ENCODE peak calls at places on chromosomes 12 and 14, in five cellular contexts. V is IMR-90, W is trophoblast cell, O is mesenchymal stem cell, T is H9. S is an unnamed sample. For H3K4me1, the result is how much of the 10 kb centered on the place peaks cover.

GRCh38 chr12:13536219-13536910 is 339.8 kb downstream of the EMP1 start:
- DNase-seq in V (no peak), W (no peak), O (no peak), T (no peak), S (no peak)

GRCh38 chr14:32727827-32728226 is 210.9 kb upstream of the NPAS3 start:
- DNase-seq in V (no peak), W (no peak), O (no peak), T (no peak), S (no peak)

GRCh38 chr12:52912711-52913423 is 8.0 kb upstream of the KRT8 start:
- DNase-seq in V (no peak), W (no peak), O (no peak), T (no peak), S (no peak)

GRCh38 chr14:74244115-74244514 is 4.9 kb downstream of the VSX2 start:
- DNase-seq in V (no peak), W (no peak), O (no peak), T (peak), S (no peak)

GRCh38 chr12:48795550-48796455 is 6.9 kb upstream of the ADCY6 start:
- DNase-seq in V (peak), W (peak), O (peak), T (peak), S (peak)

GRCh38 chr12:67457136-67457535 is 188.0 kb downstream of the CAND1 start:
- DNase-seq in V (no peak), W (no peak), O (no peak), T (no peak), S (no peak)

GRCh38 chr14:38211258-38211735 is 3.6 kb downstream of the SSTR1 start:
- DNase-seq in V (no peak), W (no peak), O (peak), T (no peak), S (peak)

GRCh38 chr14:64081174-64081746 is 212.9 kb downstream of the ESR2 start:
- DNase-seq in V (no peak), W (no peak), O (no peak), T (no peak), S (no peak)

GRCh38 chr12:28024231-28024995 is 51.9 kb upstream of the PTHLH start:
- DNase-seq in V (peak), W (peak), O (peak), T (no peak), S (no peak)

GRCh38 chr14:22597771-22598098 is 365 bp upstream of the ABHD4 start:
- DNase-seq in V (no peak), W (peak), O (no peak), T (no peak), S (no peak)

GRCh38 chr12:116971222-116971621 is 60.5 kb downstream of the FBXW8 start:
- DNase-seq in V (no peak), W (no peak), O (no peak), T (no peak), S (no peak)

GRCh38 chr12:122062832-122063690 is 15.5 kb upstream of the MLXIP start:
- DNase-seq in V (peak), W (peak), O (peak), T (peak), S (no peak)

GRCh38 chr12:108594323-108594903 is 3.5 kb downstream of the TMEM119 start:
- DNase-seq in V (no peak), W (no peak), O (no peak), T (no peak), S (no peak)

GRCh38 chr12:22709292-22709691 is 84.3 kb downstream of the ETNK1 start:
- DNase-seq in V (no peak), W (peak), O (peak), T (no peak), S (peak)

GRCh38 chr12:27193106-27193505 is 51.0 kb upstream of the STK38L start:
- DNase-seq in V (peak), W (no peak), O (peak), T (no peak), S (no peak)

GRCh38 chr12:132153501-132154340 is 9.5 kb downstream of the NOC4L start:
- DNase-seq in V (peak), W (peak), O (peak), T (peak), S (peak)

GRCh38 chr12:64621257-64621942 is 11.1 kb downstream of the RASSF3 start:
- DNase-seq in V (peak), W (peak), O (peak), T (no peak), S (no peak)

GRCh38 chr14:38867561-38868150 is 235.4 kb downstream of the SEC23A start:
- DNase-seq in V (peak), W (peak), O (peak), T (peak), S (peak)

GRCh38 chr14:69685217-69685616 is 73.8 kb downstream of the SUSD6 start:
- DNase-seq in V (peak), W (peak), O (peak), T (no peak), S (no peak)
- H3K4me1 ChIP-seq in V (under half), W (under half), O (under half), T (under half), S (under half)

GRCh38 chr12:32107376-32108267 is 975 bp downstream of the BICD1 start:
- DNase-seq in V (peak), W (peak), O (peak), T (no peak), S (peak)
- H3K14ac ChIP-seq in V (peak), W (peak), O (peak), T (peak), S (no peak)

GRCh38 chr12:127150479-127150878 is 1116.5 kb upstream of the TMEM132C start:
- DNase-seq in V (no peak), W (no peak), O (no peak), T (no peak), S (no peak)
- H2AFZ ChIP-seq in V (no peak), W (no peak), O (no peak), T (no peak), S (no peak)

GRCh38 chr12:107493135-107493494 is 192.5 kb upstream of the PWP1 start:
- DNase-seq in V (no peak), W (no peak), O (no peak), T (no peak), S (no peak)

GRCh38 chr12:107491856-107492255 is 193.7 kb upstream of the PWP1 start:
- DNase-seq in V (peak), W (no peak), O (no peak), T (no peak), S (no peak)

GRCh38 chr12:107493646-107494045 is 192.0 kb upstream of the PWP1 start:
- DNase-seq in V (no peak), W (no peak), O (no peak), T (no peak), S (no peak)

GRCh38 chr12:107494331-107494730 is 191.3 kb upstream of the PWP1 start:
- DNase-seq in V (no peak), W (no peak), O (no peak), T (no peak), S (no peak)

DNA sequence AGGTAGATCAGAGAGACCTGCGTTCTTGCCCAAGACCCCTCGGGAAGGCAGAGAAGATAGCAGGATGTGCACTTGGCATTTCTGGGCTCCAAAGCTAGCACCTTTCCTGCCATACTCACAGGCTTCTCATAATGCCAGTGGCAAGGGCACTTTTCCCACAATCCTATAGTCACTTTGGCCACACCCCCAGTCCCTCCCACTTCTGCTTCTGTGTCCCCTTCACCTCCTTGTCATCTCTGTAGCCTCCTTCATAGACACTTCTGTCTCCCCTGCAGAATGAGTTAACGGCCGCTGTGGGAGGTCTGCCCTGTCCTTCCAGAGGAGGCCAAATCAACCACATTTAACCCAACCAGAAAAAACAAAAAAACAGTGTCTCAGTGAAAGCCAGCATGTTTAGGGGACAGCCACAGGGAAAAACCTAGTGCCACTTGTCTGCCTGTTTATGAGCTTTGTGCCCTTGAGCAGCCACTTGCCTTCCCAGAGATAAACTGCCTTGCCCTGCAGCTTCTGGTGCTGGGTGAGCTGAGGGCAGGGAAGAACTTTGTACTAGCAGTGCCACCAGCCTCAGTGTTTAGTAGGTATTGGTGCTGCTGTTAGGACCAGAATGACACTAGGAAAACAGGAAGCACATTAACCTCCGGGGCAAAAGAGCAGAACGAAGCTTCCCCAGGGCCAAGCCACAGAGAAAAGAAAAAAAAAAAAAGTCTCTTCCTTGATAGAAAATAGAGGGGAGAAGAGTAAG is 193.0 kb upstream of the PWP1 start:
- DNase-seq in V (no peak), W (no peak), O (no peak), T (no peak), S (no peak)
- H3K4me1 ChIP-seq in V (under half), W (under half), O (under half), T (under half), S (under half)

GRCh38 chr14:104591031-104591430 is 11.5 kb downstream of the C14orf180 start:
- DNase-seq in V (no peak), W (no peak), O (no peak), T (no peak), S (no peak)

GRCh38 chr14:104592292-104592672 is 12.3 kb downstream of the TMEM179 start:
- DNase-seq in V (no peak), W (no peak), O (no peak), T (no peak), S (no peak)

GRCh38 chr14:104592785-104593184 is 11.8 kb downstream of the TMEM179 start:
- DNase-seq in V (no peak), W (no peak), O (no peak), T (no peak), S (no peak)

GRCh38 chr14:104590240-104590965 is 10.8 kb downstream of the C14orf180 start:
- DNase-seq in V (no peak), W (no peak), O (no peak), T (no peak), S (no peak)

GRCh38 chr14:104591506-104592291 is 12.1 kb downstream of the C14orf180 start:
- DNase-seq in V (no peak), W (no peak), O (no peak), T (no peak), S (no peak)
- H3K14ac ChIP-seq in V (no peak), W (no peak), O (no peak), T (no peak), S (peak)

DNA sequence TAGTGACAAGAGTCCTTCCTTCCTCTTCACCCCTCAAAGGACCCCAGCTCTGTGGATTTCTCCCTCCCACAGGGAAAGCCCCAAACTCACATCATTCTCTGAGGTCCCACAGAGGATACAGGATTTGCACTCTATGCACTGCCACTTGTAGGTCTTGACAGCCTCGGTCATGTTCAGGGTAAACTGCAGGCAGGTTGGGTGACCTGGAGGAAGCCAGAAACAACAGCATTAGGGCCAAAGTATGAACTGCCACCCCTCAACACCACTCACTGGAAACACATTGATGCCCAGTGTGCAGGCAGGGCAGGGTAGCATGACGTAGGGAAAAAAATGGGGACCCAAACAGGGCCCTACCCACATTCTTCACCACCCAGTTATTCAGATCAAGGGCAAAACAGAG is 264.4 kb downstream of the DPF3 start:
- DNase-seq in V (no peak), W (no peak), O (no peak), T (peak), S (no peak)
- H2AFZ ChIP-seq in V (no peak), W (no peak), O (no peak), T (no peak), S (no peak)

DNA sequence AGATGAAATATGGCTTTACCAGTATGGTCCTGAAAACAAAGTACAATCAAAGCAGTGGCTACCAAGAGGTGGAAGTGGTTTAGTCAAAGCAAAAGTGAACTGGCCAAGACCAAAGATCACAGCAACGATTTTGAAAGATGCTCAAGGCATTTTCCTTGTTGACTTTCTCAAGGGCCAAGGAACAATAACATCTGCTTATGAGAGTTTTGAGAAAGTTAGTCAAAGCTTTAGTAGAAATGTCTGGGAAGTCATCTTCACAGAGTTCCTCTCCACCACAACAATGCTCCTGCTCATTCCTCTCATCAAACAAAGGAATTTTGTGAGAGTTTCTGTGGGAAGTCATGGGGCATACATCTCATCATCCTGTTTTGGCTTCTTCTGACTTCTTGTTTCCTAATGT is 80.1 kb downstream of the PLEKHA5 start:
- DNase-seq in V (no peak), W (no peak), O (no peak), T (no peak), S (no peak)
- H3K4me1 ChIP-seq in V (under half), W (under half), O (under half), T (under half), S (under half)

GRCh38 chr12:47634127-47634526 is 71.7 kb downstream of the RPAP3 start:
- DNase-seq in V (no peak), W (no peak), O (no peak), T (no peak), S (no peak)

DNA sequence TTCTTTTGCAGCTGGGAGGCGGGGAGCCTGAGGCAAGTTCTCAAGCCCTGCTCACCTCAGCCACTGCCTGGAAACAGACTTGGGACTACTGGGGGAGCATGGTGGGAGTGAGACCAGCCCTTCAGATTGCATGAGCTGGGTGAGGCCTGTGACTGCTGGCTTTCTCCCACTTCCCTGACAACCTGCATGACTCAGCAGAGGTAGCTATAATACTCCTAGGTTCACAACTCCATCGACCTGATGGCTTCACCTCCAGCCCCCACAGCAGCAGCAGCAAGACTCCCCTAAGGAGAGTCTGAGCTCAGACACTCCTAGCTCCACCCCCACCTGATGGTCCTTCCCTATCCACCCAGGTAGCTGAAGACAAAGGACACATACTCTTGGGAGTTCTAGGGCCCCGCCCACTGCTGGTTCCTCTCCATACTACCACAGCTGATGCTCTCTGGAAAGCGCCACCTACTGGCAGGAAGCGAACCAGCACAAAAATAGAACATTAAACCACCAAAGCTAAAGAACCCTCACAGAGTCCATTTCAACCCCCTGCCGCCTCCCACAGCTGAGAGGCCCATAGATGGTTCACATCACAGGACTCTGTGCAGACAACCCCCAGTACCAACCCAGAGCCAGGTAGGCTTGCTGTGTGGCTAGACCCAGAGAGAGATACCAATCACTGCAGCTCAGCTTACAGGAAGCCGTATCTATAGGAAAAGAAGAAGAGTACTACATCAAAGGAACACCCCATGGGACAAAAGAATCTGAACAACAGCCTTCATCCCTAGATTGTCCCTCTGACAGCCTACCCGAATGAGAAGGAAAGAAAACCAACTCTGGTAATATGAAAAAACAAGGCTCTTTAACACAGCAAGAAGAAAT is 68.7 kb downstream of the RPAP3 start:
- DNase-seq in V (no peak), W (peak), O (peak), T (peak), S (no peak)
- H3K14ac ChIP-seq in V (no peak), W (no peak), O (no peak), T (peak), S (no peak)

DNA sequence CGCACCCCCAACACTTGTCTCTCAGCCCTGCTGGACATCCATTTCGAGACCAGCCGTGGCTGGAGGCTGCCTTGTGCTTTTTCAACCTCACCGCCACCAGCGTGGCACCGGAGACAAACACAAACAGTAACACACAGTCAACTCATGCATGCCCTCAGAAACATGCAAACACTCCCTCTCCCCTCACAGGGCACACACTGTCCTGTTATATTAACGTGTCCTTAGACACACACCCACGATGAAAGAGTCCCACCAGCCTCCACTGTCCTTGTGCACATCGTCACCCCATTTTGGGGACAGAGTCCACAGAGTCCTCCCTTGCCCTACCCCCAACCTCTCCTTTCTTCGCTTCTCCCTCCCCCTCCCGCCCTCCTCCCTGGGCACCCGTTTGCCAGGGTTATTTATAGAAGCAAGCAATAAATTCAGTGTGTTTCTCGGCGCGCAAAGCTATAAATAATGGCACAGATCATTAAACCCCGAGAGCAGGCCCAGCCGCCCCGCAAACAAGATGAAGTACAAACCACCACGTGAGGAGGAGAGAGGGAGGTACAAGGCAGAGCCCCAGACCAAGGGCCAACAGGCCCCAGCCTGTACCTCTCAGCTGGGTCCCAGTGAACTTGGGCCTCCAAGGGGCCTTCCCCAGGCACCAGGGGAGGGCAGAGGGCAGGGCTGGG is 27.8 kb downstream of the SMUG1 start:
- DNase-seq in V (no peak), W (no peak), O (no peak), T (no peak), S (no peak)
- H2AFZ ChIP-seq in V (no peak), W (no peak), O (no peak), T (no peak), S (no peak)

GRCh38 chr12:56723889-56724659 is 1.0 kb downstream of the NACA start:
- DNase-seq in V (peak), W (peak), O (peak), T (no peak), S (no peak)
- H3K4me1 ChIP-seq in V (under half), W (under half), O (under half), T (under half), S (under half)

S was measured in neuronal stem cell.